ENCODE peak calls at places on chromosomes 7 and 10, in five cellular contexts. A is H9, J is neuronal stem cell, R is mesenchymal stem cell, B is H1. P is an unnamed sample.

GRCh38 chr7:21367081-21367480 is 60.8 kb upstream of the SP4 start:
- DNase-seq in A (no peak), J (no peak), R (no peak), B (no peak), P (no peak)

GRCh38 chr7:50533849-50534248 is 31.4 kb downstream of the DDC start:
- DNase-seq in R (peak; percentile 4), J (no peak), A (no peak), B (no peak), P (no peak)

GRCh38 chr7:3027005-3027404 is 16.7 kb downstream of the CARD11 start:
- DNase-seq in R (no peak), J (no peak), B (no peak), A (no peak), P (no peak)

GRCh38 chr10:34995925-34996324 is 94.2 kb downstream of the CUL2 start:
- DNase-seq in J (no peak), B (no peak), A (peak; percentile 64), R (no peak), P (no peak)

GRCh38 chr10:35219906-35220890 is 93.6 kb downstream of the CREM start:
- DNase-seq in B (no peak), A (no peak), R (no peak), J (no peak), P (no peak)

GRCh38 chr7:24496031-24496430 is 77.2 kb upstream of the PALS2 start:
- DNase-seq in R (no peak), A (no peak), B (no peak), J (no peak), P (peak; percentile 68)

GRCh38 chr7:148982596-148983219 is 45.6 kb downstream of the PDIA4 start:
- DNase-seq in R (peak; percentile 67), A (no peak), J (no peak), B (no peak), P (peak; percentile 40)

GRCh38 chr10:97895084-97895483 is 45.4 kb downstream of the GOLGA7B start:
- DNase-seq in R (no peak), J (no peak), B (no peak), A (no peak), P (no peak)

GRCh38 chr7:151424799-151425198 is 15.0 kb upstream of the WDR86 start:
- DNase-seq in B (no peak), J (no peak), A (no peak), R (peak; percentile 77), P (no peak)

GRCh38 chr7:73448609-73449008 is 15.0 kb downstream of the FZD9 start:
- DNase-seq in R (no peak), J (no peak), B (no peak), A (no peak), P (no peak)

GRCh38 chr7:111159426-111159825 is 68.5 kb downstream of the LRRN3 start:
- DNase-seq in A (no peak), J (no peak), R (no peak), B (no peak), P (no peak)

GRCh38 chr10:19993714-19994343 is 177.6 kb downstream of the PLXDC2 start:
- DNase-seq in A (no peak), R (peak; percentile 47), B (no peak), J (no peak), P (no peak)

GRCh38 chr7:145106001-145106400 is 270.1 kb upstream of the TPK1 start:
- DNase-seq in R (no peak), J (no peak), A (no peak), B (no peak), P (no peak)

GRCh38 chr10:23158370-23158769 is 33.7 kb upstream of the PTF1A start:
- DNase-seq in A (peak; percentile 51), B (no peak), J (peak; percentile 72), R (peak; percentile 65), P (peak; percentile 46)

GRCh38 chr7:48512892-48513291 is 341.6 kb downstream of the ABCA13 start:
- DNase-seq in J (no peak), R (no peak), A (no peak), B (no peak), P (no peak)

DNA sequence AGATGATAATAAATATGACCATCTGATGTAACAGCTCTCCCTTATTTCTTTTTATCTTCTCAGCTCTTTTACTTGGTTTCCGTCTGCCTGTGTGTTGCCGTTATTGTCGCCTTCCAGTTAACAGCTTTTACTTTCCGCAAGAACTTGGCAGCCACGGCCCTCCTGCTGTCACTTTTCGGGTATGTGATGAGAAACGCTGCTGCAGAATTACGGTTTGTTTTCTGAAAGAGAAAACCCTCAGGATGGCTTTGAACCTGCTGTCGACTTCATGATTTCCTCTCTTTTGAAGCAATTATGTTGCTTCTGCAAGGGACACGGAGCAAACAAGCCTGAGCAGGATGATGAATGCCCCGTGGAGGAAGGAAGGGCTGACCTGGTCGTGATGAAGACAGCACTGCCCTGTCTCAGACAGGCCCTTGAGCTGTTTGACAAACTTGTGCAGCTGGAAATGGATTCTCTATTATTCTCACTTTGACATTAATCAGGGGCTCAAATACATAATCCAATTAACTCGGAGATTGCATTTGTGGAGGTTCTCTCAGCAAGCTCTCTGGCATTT is 339.8 kb downstream of the ABCA13 start:
- DNase-seq in R (no peak), A (no peak), B (no peak), J (no peak), P (no peak)
- H2BK12ac ChIP-seq in R (no peak overlapping the region), A (no peak overlapping the region), B (no peak overlapping the region), J (no peak overlapping the region), P (no peak overlapping the region)

GRCh38 chr10:3544561-3544960 is 240.4 kb downstream of the KLF6 start:
- DNase-seq in R (no peak), J (no peak), B (no peak), A (no peak), P (no peak)

GRCh38 chr10:3539696-3540383 is 245.2 kb downstream of the KLF6 start:
- DNase-seq in J (no peak), A (no peak), B (no peak), R (no peak), P (peak; percentile 89)

GRCh38 chr10:3538850-3539531 is 246.0 kb downstream of the KLF6 start:
- DNase-seq in B (peak; percentile 44), A (no peak), J (peak; percentile 14), R (peak; percentile 95), P (peak; percentile 98)

GRCh38 chr10:3538291-3538849 is 246.6 kb downstream of the KLF6 start:
- DNase-seq in A (no peak), J (no peak), R (peak; percentile 58), B (no peak), P (peak; percentile 47)

DNA sequence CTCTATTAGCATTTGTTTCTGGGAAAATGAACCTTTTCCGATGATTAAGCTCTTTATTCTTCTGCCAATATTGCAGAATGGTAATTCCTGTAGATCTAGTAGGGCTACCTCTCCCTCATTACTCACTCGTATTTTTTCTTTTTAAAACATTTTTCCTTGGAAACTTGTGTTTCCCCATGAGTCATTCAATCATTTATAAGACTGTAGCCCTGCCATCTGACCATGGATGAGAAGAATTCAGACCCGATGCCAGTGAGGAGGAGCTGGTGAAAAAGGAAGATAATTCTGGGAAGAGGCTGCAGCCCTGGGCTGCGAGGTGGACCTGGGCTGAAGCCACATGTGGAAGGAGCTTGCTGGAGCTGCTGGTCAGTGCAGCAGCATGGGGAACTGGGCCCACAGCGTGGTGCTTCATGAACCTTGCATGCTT is 242.8 kb downstream of the KLF6 start:
- DNase-seq in B (no peak), A (no peak), J (no peak), R (peak; percentile 59), P (no peak)
- H3K9ac ChIP-seq in B (no peak overlapping the region), A (no peak overlapping the region), J (no peak overlapping the region), R (peak overlapping the region; percentile 72), P (no peak overlapping the region)

GRCh38 chr10:3263082-3263481 is 90.5 kb upstream of the PITRM1 start:
- DNase-seq in A (no peak), B (no peak), R (no peak), J (no peak), P (no peak)

GRCh38 chr10:3264178-3264867 is 91.7 kb upstream of the PITRM1 start:
- DNase-seq in B (no peak), R (no peak), J (no peak), A (no peak), P (peak; percentile 72)

GRCh38 chr10:3260066-3260834 is 87.7 kb upstream of the PITRM1 start:
- DNase-seq in A (no peak), B (no peak), J (no peak), R (no peak), P (no peak)

GRCh38 chr10:3263747-3264146 is 91.2 kb upstream of the PITRM1 start:
- DNase-seq in J (no peak), B (no peak), A (no peak), R (no peak), P (no peak)

DNA sequence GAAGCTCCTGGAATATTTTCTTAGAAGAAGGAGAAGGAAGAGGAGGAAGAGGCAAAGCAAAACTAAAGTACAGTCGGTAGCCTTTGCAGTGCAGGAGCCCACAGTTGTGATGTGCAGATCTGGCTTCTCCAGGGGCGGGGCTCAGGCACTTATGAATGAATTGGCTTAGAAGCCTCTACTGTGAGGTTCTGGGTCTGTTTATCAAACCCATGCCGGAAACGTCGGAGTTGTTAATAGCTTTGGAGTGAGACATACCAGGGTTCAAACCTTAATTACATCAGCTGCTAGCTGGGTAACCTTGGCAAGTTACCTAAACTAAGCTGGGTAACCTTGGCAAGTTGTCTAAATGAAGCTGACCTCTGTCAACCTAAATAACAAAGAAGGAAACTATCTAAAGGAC is 89.3 kb upstream of the PITRM1 start:
- DNase-seq in J (no peak), R (no peak), A (no peak), B (no peak), P (no peak)
- H2BK12ac ChIP-seq in J (no peak overlapping the region), R (no peak overlapping the region), A (no peak overlapping the region), B (no peak overlapping the region), P (no peak overlapping the region)

DNA sequence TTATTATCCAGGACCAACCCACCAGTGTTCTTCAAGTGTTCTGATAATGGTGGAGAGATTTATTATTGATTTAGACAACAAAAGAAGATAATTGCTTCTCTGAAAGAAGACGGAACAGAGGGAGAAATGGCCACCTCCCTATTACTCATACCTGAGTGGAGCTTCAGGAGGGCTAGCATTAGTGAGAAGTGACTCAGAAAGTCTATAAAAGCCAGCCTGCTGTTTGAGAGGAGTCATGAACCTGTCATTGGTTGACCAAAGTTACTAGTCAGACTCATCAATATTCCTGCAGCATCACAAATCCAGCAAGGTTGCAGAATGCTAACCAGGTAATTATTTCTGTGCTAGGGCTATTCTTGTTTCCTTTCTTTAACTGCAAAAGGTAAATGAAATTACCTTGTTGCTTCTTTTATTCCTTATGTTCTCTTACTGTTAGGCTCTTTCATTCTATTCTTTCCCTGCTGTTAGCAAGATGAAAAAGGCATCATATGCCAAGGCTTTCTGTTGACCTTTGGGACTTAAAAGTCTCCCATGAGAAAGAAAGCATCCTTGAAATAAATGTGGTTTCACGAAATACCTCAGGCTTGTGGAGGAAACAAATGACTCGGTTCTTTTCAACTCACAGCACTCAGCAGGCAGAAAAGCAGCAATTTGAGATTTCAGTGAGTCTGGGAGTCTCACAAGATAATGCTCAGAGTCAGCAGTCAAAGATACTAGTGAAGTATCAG is 256.4 kb upstream of the PHYHIPL start:
- DNase-seq in R (peak; percentile 52), B (no peak), A (no peak), J (no peak), P (no peak)
- H3K9ac ChIP-seq in R (peak overlapping the region; percentile 75), B (no peak overlapping the region), A (no peak overlapping the region), J (no peak overlapping the region), P (no peak overlapping the region)

GRCh38 chr7:154672659-154673415 is 330.1 kb downstream of the PAXIP1 start:
- DNase-seq in A (no peak), B (no peak), J (no peak), R (no peak), P (no peak)
- H2BK12ac ChIP-seq in A (no peak overlapping the region), B (no peak overlapping the region), J (no peak overlapping the region), R (no peak overlapping the region), P (no peak overlapping the region)